ENCODE peak calls at places on chromosome 1, in six cellular contexts. One of them, this sample, is unnamed.
A peak's percentile ranks its signal among the peaks of the same experiment; 100 is the strongest.

GRCh38 chr1:163834778-163835177 is 513.0 kb downstream of the NUF2 start:
- DNase-seq in HepG2: no peak
- DNase-seq in K562: no peak
- DNase-seq in SK-N-SH: no peak
- DNase-seq in HCT116: no peak
- DNase-seq in GM12878: no peak
- DNase-seq in this sample: no peak

GRCh38 chr1:205538211-205538840 is 33.9 kb downstream of the CDK18 start:
- DNase-seq in HCT116: no peak
- DNase-seq in SK-N-SH: no peak
- DNase-seq in K562: no peak
- DNase-seq in HepG2: no peak
- DNase-seq in GM12878: no peak
- DNase-seq in this sample: no peak

GRCh38 chr1:93798301-93798700 is 80.7 kb downstream of the DNTTIP2 start:
- DNase-seq in HCT116: no peak
- DNase-seq in GM12878: no peak
- DNase-seq in K562: no peak
- DNase-seq in SK-N-SH: no peak
- DNase-seq in HepG2: no peak
- DNase-seq in this sample: no peak

GRCh38 chr1:163471766-163472165 is 150.0 kb downstream of the NUF2 start:
- DNase-seq in HepG2: no peak
- DNase-seq in SK-N-SH: no peak
- DNase-seq in GM12878: no peak
- DNase-seq in HCT116: no peak
- DNase-seq in K562: no peak
- DNase-seq in this sample: no peak

GRCh38 chr1:2404142-2404889 is 8.0 kb downstream of the PEX10 start:
- DNase-seq in K562: no peak
- DNase-seq in GM12878: no peak
- DNase-seq in HCT116: no peak
- DNase-seq in SK-N-SH: no peak
- DNase-seq in HepG2: no peak
- DNase-seq in this sample: no peak

GRCh38 chr1:79726911-79727310 is 720.4 kb upstream of the ADGRL4 start:
- DNase-seq in HCT116: no peak
- DNase-seq in K562: no peak
- DNase-seq in HepG2: no peak
- DNase-seq in SK-N-SH: no peak
- DNase-seq in GM12878: no peak
- DNase-seq in this sample: no peak

GRCh38 chr1:40732756-40733301 is 41.3 kb downstream of the NFYC start:
- DNase-seq in HCT116: no peak
- DNase-seq in K562: no peak
- DNase-seq in SK-N-SH: no peak
- DNase-seq in HepG2: no peak
- DNase-seq in GM12878: no peak
- DNase-seq in this sample: no peak

GRCh38 chr1:111199881-111200801 is at the start of gene DENND2D:
- DNase-seq in HCT116: no peak
- DNase-seq in SK-N-SH: no peak
- DNase-seq in GM12878: peak; percentile 92
- DNase-seq in HepG2: no peak
- DNase-seq in K562: no peak
- DNase-seq in this sample: no peak

GRCh38 chr1:13597166-13597565 is 13.5 kb downstream of the PDPN start:
- DNase-seq in GM12878: no peak
- DNase-seq in K562: no peak
- DNase-seq in HepG2: no peak
- DNase-seq in HCT116: no peak
- DNase-seq in SK-N-SH: no peak
- DNase-seq in this sample: no peak

GRCh38 chr1:114286179-114286578 is 132.5 kb upstream of the SYT6 start:
- DNase-seq in K562: no peak
- DNase-seq in HepG2: no peak
- DNase-seq in GM12878: no peak
- DNase-seq in HCT116: no peak
- DNase-seq in SK-N-SH: no peak
- DNase-seq in this sample: no peak

DNA sequence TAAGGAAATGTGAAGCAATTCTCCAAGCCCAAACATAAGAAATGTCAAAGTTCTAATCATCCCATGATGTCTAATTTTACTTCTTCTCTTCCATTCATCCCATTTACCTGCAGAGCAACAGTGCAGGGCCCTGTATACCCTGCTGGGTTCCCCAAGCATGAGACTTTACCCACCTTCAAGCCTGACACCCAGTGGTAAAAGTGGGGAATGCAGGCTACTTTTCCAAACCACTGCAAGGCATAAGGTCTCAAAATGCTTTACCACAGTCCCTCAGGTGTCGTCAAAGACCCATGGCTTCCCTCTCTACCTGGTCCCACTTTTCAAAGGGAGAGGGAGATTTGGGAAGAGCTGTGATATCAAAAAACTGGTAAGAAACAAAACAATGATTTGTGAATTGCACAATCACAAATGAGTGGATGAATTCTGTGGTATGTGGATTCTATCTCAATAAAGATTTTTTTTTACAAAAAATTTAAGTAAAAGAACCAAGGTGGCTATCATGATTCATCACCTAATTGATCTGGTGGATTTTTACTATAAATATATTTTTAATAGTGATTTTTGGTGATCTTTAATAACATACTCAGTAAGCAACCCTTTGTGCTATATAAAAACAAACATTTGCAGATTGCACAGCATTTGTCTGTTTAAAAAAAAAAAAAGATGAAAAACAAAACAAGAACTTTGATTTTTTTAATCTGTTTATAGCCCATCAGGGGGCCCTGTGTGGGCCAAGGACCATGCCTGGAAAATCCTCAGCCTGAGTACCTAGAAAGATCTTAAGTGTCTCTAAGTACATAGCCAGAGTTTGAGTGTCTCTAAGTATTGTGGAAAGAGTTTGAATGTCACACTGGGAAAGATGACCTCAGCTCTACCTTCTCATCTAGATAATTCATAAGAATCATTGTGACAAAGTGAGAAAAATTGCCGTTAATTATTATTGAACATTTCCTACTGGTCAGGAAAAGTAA is 73.1 kb upstream of the GJB5 start:
- DNase-seq in SK-N-SH: peak; percentile 66
- DNase-seq in GM12878: peak; percentile 16
- DNase-seq in HCT116: peak; percentile 52
- DNase-seq in HepG2: peak; percentile 37
- DNase-seq in K562: peak; percentile 63
- DNase-seq in this sample: peak; percentile 57
- TF ChIP-seq REST in SK-N-SH: no peak
- TF ChIP-seq REST in GM12878: no peak
- TF ChIP-seq REST in HCT116: no peak
- TF ChIP-seq REST in HepG2: no peak
- TF ChIP-seq REST in K562: no peak
- TF ChIP-seq REST in this sample: no peak

DNA sequence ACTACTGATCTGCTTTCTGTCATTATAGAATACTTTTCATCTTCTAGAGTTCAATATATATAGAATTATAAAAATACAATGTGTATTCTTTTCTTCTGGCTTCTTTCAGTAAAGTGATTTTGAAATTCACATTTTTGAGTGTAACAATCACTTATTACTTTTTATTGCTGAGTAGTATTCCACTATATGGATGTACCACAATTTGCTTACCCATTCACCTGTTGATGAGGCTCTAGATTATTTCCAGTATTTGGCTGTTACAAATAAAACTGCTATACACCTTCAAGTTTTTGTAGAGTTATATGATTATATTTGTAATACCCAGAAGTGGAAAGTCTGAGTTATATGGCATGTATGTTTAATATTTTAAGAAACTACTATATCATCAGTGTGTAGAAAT is 159.4 kb downstream of the RWDD3 start:
- DNase-seq in SK-N-SH: no peak
- DNase-seq in HepG2: no peak
- DNase-seq in GM12878: no peak
- DNase-seq in HCT116: no peak
- DNase-seq in K562: no peak
- DNase-seq in this sample: no peak
- TF ChIP-seq SIN3A in SK-N-SH: no peak
- TF ChIP-seq SIN3A in HepG2: no peak
- TF ChIP-seq SIN3A in GM12878: no peak
- TF ChIP-seq SIN3A in HCT116: no peak
- TF ChIP-seq SIN3A in K562: no peak
- TF ChIP-seq SIN3A in this sample: no peak

GRCh38 chr1:83787246-83787998 is 211.5 kb downstream of the TTLL7 start:
- DNase-seq in GM12878: no peak
- DNase-seq in HepG2: no peak
- DNase-seq in K562: no peak
- DNase-seq in SK-N-SH: no peak
- DNase-seq in HCT116: no peak
- DNase-seq in this sample: no peak
- TF ChIP-seq REST in GM12878: no peak
- TF ChIP-seq REST in HepG2: no peak
- TF ChIP-seq REST in K562: no peak
- TF ChIP-seq REST in SK-N-SH: no peak
- TF ChIP-seq REST in HCT116: no peak
- TF ChIP-seq REST in this sample: no peak

GRCh38 chr1:196951711-196952394 is 8.3 kb downstream of the CFHR2 start:
- DNase-seq in HepG2: no peak
- DNase-seq in HCT116: no peak
- DNase-seq in SK-N-SH: no peak
- DNase-seq in GM12878: peak; percentile 1
- DNase-seq in K562: no peak
- DNase-seq in this sample: no peak
- TF ChIP-seq SIN3A in HepG2: no peak
- TF ChIP-seq SIN3A in HCT116: no peak
- TF ChIP-seq SIN3A in SK-N-SH: no peak
- TF ChIP-seq SIN3A in GM12878: no peak
- TF ChIP-seq SIN3A in K562: no peak
- TF ChIP-seq SIN3A in this sample: no peak